ENCODE peak calls at places on chromosomes 6 and 20, in five cellular contexts. E is stimulated activated CD4-positive, alpha-beta T cell treated with anti-CD3 and anti-CD28 coated beads, Interleukin-2, amount 100 ng/mL, for 24 hours; C is pancreas; J is kidney glomerular epithelial cell; G is effector memory CD8-positive, alpha-beta T cell. T is an unnamed sample.

GRCh38 chr6:46998436-46999017 is 43.6 kb downstream of the ADGRF1 start:
- DNase-seq in E (no peak), C (no peak), J (no peak), G (no peak), T (no peak)

GRCh38 chr6:147000545-147001488 is 203.4 kb upstream of the STXBP5 start:
- DNase-seq in E (no peak), C (no peak), J (no peak), G (no peak), T (no peak)

GRCh38 chr20:47551841-47552240 is 50.2 kb downstream of the NCOA3 start:
- DNase-seq in E (no peak), C (no peak), J (no peak), G (no peak), T (no peak)

GRCh38 chr6:16649241-16649640 is 112.0 kb downstream of the ATXN1 start:
- DNase-seq in E (no peak), C (no peak), J (no peak), G (no peak), T (no peak)

GRCh38 chr6:166381733-166382499 is 824 bp downstream of the MPC1 start:
- DNase-seq in E (peak), C (peak), J (peak), G (peak), T (peak)

GRCh38 chr6:38352636-38353035 is 287.1 kb downstream of the BTBD9 start:
- DNase-seq in E (no peak), C (no peak), J (no peak), G (no peak), T (no peak)

GRCh38 chr6:43851204-43851855 is 81.3 kb downstream of the VEGFA start:
- DNase-seq in E (no peak), C (no peak), J (peak), G (no peak), T (no peak)

GRCh38 chr6:107653183-107653580 is 163.3 kb downstream of the SOBP start:
- DNase-seq in E (no peak), C (no peak), J (no peak), G (no peak), T (no peak)

GRCh38 chr6:157898169-157898568 is 75.1 kb downstream of the SNX9 start:
- DNase-seq in E (no peak), C (no peak), J (no peak), G (no peak), T (no peak)

GRCh38 chr20:24987873-24988835 is 4.4 kb downstream of the APMAP start:
- DNase-seq in E (no peak), C (no peak), J (no peak), G (no peak), T (no peak)

GRCh38 chr20:59013031-59013951 is 5.9 kb upstream of the TUBB1 start:
- DNase-seq in E (peak), C (no peak), J (no peak), G (no peak), T (no peak)

GRCh38 chr20:57509665-57510237 is 15.2 kb downstream of the CTCFL start:
- DNase-seq in E (no peak), C (no peak), J (peak), G (no peak), T (no peak)

GRCh38 chr6:139349464-139350020 is 24.9 kb downstream of the CITED2 start:
- DNase-seq in E (no peak), C (no peak), J (no peak), G (no peak), T (no peak)

GRCh38 chr20:62155428-62156253 is 12.1 kb downstream of the SS18L1 start:
- DNase-seq in E (no peak), C (no peak), J (no peak), G (no peak), T (no peak)

GRCh38 chr6:150898390-150899170 is 33.1 kb downstream of the MTHFD1L start:
- DNase-seq in E (no peak), C (no peak), J (no peak), G (no peak), T (no peak)

GRCh38 chr20:8709627-8710026 is 359.3 kb upstream of the PLCB4 start:
- DNase-seq in E (no peak), C (no peak), J (no peak), G (no peak), T (no peak)

GRCh38 chr20:17794400-17794799 is 94.6 kb downstream of the BANF2 start:
- DNase-seq in E (no peak), C (peak), J (no peak), G (no peak), T (no peak)